ENCODE peak calls at places on chromosomes 5 and 9, in nine cellular contexts. J, D, G, V, E, R, I, M and L are unnamed samples.

GRCh38 chr9:90698874-90699440 is 56.3 kb upstream of the DIRAS2 start:
- DNase-seq in G (no peak), E (no peak), R (no peak), M (no peak), V (no peak), D (no peak), J (no peak), I (no peak), L (no peak)

GRCh38 chr5:39523821-39524220 is 99.0 kb upstream of the DAB2 start:
- DNase-seq in J (no peak), I (no peak), E (no peak), R (no peak), D (no peak), G (peak), M (no peak), V (no peak), L (no peak)

GRCh38 chr5:158303261-158303660 is 444.3 kb upstream of the CLINT1 start:
- DNase-seq in G (no peak), V (no peak), I (no peak), R (no peak), D (no peak), E (no peak), M (no peak), J (no peak), L (no peak)

GRCh38 chr5:83608122-83608521 is 112.5 kb downstream of the HAPLN1 start:
- DNase-seq in M (peak), E (peak), D (peak), R (no peak), J (no peak), V (peak), G (peak), I (peak), L (peak)

GRCh38 chr5:31121224-31121623 is 72.3 kb upstream of the CDH6 start:
- DNase-seq in I (no peak), D (no peak), V (no peak), J (no peak), R (no peak), M (no peak), G (no peak), E (no peak), L (no peak)

GRCh38 chr5:150116667-150117395 is 30.5 kb upstream of the CSF1R start:
- DNase-seq in R (no peak), D (no peak), G (no peak), M (no peak), V (no peak), I (peak), E (no peak), J (no peak), L (peak)

GRCh38 chr5:96733771-96734498 is 71.8 kb downstream of the CAST start:
- DNase-seq in I (no peak), E (no peak), G (peak), M (peak), V (no peak), D (no peak), R (no peak), J (no peak), L (no peak)

GRCh38 chr9:114602620-114603019 is 8.5 kb upstream of the TMEM268 start:
- DNase-seq in E (no peak), D (no peak), R (no peak), J (no peak), M (no peak), V (no peak), G (no peak), I (no peak), L (no peak)

GRCh38 chr5:30030110-30030509 is 1163.4 kb upstream of the CDH6 start:
- DNase-seq in E (no peak), I (no peak), G (no peak), R (no peak), V (no peak), D (no peak), M (no peak), J (no peak), L (no peak)

GRCh38 chr5:107781451-107781850 is 110.7 kb upstream of the EFNA5 start:
- DNase-seq in J (no peak), V (no peak), G (peak), E (no peak), M (peak), D (no peak), I (no peak), R (no peak), L (no peak)

GRCh38 chr5:180335614-180336233 is 17.4 kb downstream of the GFPT2 start:
- DNase-seq in D (no peak), J (no peak), I (no peak), R (no peak), M (no peak), G (no peak), V (no peak), E (no peak), L (no peak)

GRCh38 chr9:126317513-126317912 is 9.1 kb upstream of the MVB12B start:
- DNase-seq in V (peak), G (no peak), R (peak), M (no peak), E (peak), J (peak), I (no peak), D (no peak), L (no peak)

GRCh38 chr9:87122947-87123685 is 175.8 kb upstream of the GAS1 start:
- DNase-seq in M (peak), D (no peak), G (peak), E (no peak), J (no peak), V (no peak), R (no peak), I (no peak), L (no peak)

GRCh38 chr9:112401175-112401815 is 21.4 kb downstream of the HSDL2 start:
- DNase-seq in I (no peak), E (no peak), D (no peak), G (no peak), M (no peak), V (no peak), R (no peak), J (no peak), L (no peak)

GRCh38 chr5:33509036-33509435 is 68.3 kb downstream of the TARS1 start:
- DNase-seq in J (no peak), V (no peak), E (no peak), G (peak), I (no peak), R (no peak), D (no peak), M (no peak), L (no peak)

GRCh38 chr9:137969008-137969407 is 91.4 kb downstream of the CACNA1B start:
- DNase-seq in J (no peak), D (no peak), I (no peak), V (no peak), E (no peak), G (no peak), M (no peak), R (no peak), L (no peak)

GRCh38 chr5:89117131-89117644 is 234.2 kb upstream of the MEF2C start:
- DNase-seq in V (peak), R (no peak), M (peak), G (no peak), D (peak), E (peak), I (no peak), J (no peak), L (no peak)

GRCh38 chr5:125424851-125425250 is 678.4 kb upstream of the ZNF608 start:
- DNase-seq in V (no peak), I (no peak), R (no peak), G (no peak), D (no peak), J (no peak), M (no peak), E (no peak), L (no peak)

GRCh38 chr9:120435066-120435465 is 144.9 kb downstream of the CDK5RAP2 start:
- DNase-seq in R (no peak), E (no peak), D (no peak), I (no peak), V (no peak), M (no peak), G (peak), J (no peak), L (no peak)

GRCh38 chr5:177539411-177539810 is 15.0 kb downstream of the FAM193B start:
- DNase-seq in J (no peak), R (no peak), G (no peak), D (no peak), E (no peak), M (no peak), I (no peak), V (no peak), L (no peak)

GRCh38 chr5:126513703-126514102 is 81.3 kb downstream of the ALDH7A1 start:
- DNase-seq in V (no peak), E (no peak), D (no peak), R (no peak), J (no peak), I (no peak), M (no peak), G (no peak), L (no peak)

GRCh38 chr9:127144670-127145458 is 22.4 kb upstream of the ANGPTL2 start:
- DNase-seq in D (no peak), R (no peak), J (no peak), G (no peak), E (no peak), V (no peak), M (no peak), I (peak), L (no peak)

GRCh38 chr5:36441215-36441614 is 139.5 kb upstream of the RANBP3L start:
- DNase-seq in G (no peak), V (no peak), E (no peak), R (no peak), D (no peak), I (no peak), M (no peak), J (no peak), L (no peak)

GRCh38 chr5:165560641-165561040 is 2055.2 kb downstream of the MAT2B start:
- DNase-seq in G (no peak), E (no peak), I (no peak), D (no peak), M (no peak), V (no peak), R (no peak), J (no peak), L (no peak)

GRCh38 chr9:79655571-79655970 is 83.8 kb downstream of the TLE4 start:
- DNase-seq in V (no peak), D (no peak), G (no peak), J (no peak), E (no peak), R (no peak), I (no peak), M (no peak), L (no peak)

GRCh38 chr5:135391123-135391868 is 7.7 kb downstream of the MACROH2A1 start:
- DNase-seq in G (peak), R (no peak), E (no peak), J (no peak), D (no peak), M (peak), I (no peak), V (no peak), L (no peak)

GRCh38 chr5:107058239-107058638 is 612.5 kb downstream of the EFNA5 start:
- DNase-seq in E (no peak), V (no peak), M (no peak), D (no peak), R (no peak), G (no peak), I (no peak), J (no peak), L (no peak)

GRCh38 chr5:146020100-146020499 is 83.7 kb downstream of the SH3RF2 start:
- DNase-seq in G (no peak), E (no peak), I (no peak), R (no peak), M (no peak), D (no peak), V (no peak), J (no peak), L (no peak)

GRCh38 chr5:1107167-1108007 is 4.5 kb downstream of the SLC12A7 start:
- DNase-seq in V (no peak), R (no peak), E (no peak), J (no peak), G (no peak), I (no peak), D (no peak), M (no peak), L (no peak)

GRCh38 chr9:134176599-134176968 is 12.2 kb upstream of the RNU6ATAC start:
- DNase-seq in J (no peak), V (no peak), R (no peak), G (no peak), D (no peak), I (no peak), M (no peak), E (no peak), L (no peak)